ENCODE peak calls at places on chromosomes 16 and 17, in eight cellular contexts. One of them, this sample, is unnamed.

GRCh38 chr16:80852261-80852872 is 48.0 kb upstream of the CDYL2 start:
- DNase-seq in WERI-Rb-1: peak; percentile 6
- DNase-seq in GM23338: peak; percentile 78
- DNase-seq in GM23248: peak; percentile 43
- DNase-seq in A549: peak; percentile 28
- DNase-seq in adipocyte: peak; percentile 8
- DNase-seq in fibroblast of lung: peak; percentile 9
- DNase-seq in MM.1S: peak; percentile 33
- DNase-seq in this sample: peak; percentile 69

GRCh38 chr16:51755039-51755501 is 604.0 kb upstream of the SALL1 start:
- DNase-seq in WERI-Rb-1: no peak
- DNase-seq in GM23338: peak; percentile 47
- DNase-seq in GM23248: no peak
- DNase-seq in A549: no peak
- DNase-seq in adipocyte: no peak
- DNase-seq in fibroblast of lung: no peak
- DNase-seq in MM.1S: no peak
- DNase-seq in this sample: no peak

GRCh38 chr17:5272313-5272712 is 9.8 kb upstream of the RABEP1 start:
- DNase-seq in WERI-Rb-1: no peak
- DNase-seq in GM23338: no peak
- DNase-seq in GM23248: peak; percentile 24
- DNase-seq in A549: no peak
- DNase-seq in adipocyte: no peak
- DNase-seq in fibroblast of lung: no peak
- DNase-seq in MM.1S: no peak
- DNase-seq in this sample: peak; percentile 10

GRCh38 chr17:8924595-8924994 is 40.9 kb downstream of the PIK3R5 start:
- DNase-seq in WERI-Rb-1: no peak
- DNase-seq in GM23338: no peak
- DNase-seq in GM23248: no peak
- DNase-seq in A549: no peak
- DNase-seq in adipocyte: no peak
- DNase-seq in fibroblast of lung: no peak
- DNase-seq in MM.1S: peak; percentile 77
- DNase-seq in this sample: no peak

GRCh38 chr16:21197115-21197514 is 14.3 kb downstream of the ZP2 start:
- DNase-seq in WERI-Rb-1: no peak
- DNase-seq in GM23338: no peak
- DNase-seq in GM23248: no peak
- DNase-seq in A549: no peak
- DNase-seq in adipocyte: no peak
- DNase-seq in fibroblast of lung: no peak
- DNase-seq in MM.1S: no peak
- DNase-seq in this sample: no peak

GRCh38 chr17:80422981-80423380 is 8.0 kb downstream of the ENDOV start:
- DNase-seq in WERI-Rb-1: no peak
- DNase-seq in GM23338: no peak
- DNase-seq in GM23248: no peak
- DNase-seq in A549: no peak
- DNase-seq in adipocyte: no peak
- DNase-seq in fibroblast of lung: no peak
- DNase-seq in MM.1S: no peak
- DNase-seq in this sample: no peak

GRCh38 chr16:57479422-57480126 is 6.7 kb downstream of the DOK4 start:
- DNase-seq in WERI-Rb-1: peak; percentile 81
- DNase-seq in GM23338: peak; percentile 86
- DNase-seq in GM23248: peak; percentile 59
- DNase-seq in A549: no peak
- DNase-seq in adipocyte: peak; percentile 72
- DNase-seq in fibroblast of lung: peak; percentile 56
- DNase-seq in MM.1S: no peak
- DNase-seq in this sample: no peak

GRCh38 chr16:26983426-26983825 is 83.3 kb upstream of the C16orf82 start:
- DNase-seq in WERI-Rb-1: no peak
- DNase-seq in GM23338: no peak
- DNase-seq in GM23248: peak; percentile 84
- DNase-seq in A549: no peak
- DNase-seq in adipocyte: no peak
- DNase-seq in fibroblast of lung: peak; percentile 46
- DNase-seq in MM.1S: no peak
- DNase-seq in this sample: no peak

DNA sequence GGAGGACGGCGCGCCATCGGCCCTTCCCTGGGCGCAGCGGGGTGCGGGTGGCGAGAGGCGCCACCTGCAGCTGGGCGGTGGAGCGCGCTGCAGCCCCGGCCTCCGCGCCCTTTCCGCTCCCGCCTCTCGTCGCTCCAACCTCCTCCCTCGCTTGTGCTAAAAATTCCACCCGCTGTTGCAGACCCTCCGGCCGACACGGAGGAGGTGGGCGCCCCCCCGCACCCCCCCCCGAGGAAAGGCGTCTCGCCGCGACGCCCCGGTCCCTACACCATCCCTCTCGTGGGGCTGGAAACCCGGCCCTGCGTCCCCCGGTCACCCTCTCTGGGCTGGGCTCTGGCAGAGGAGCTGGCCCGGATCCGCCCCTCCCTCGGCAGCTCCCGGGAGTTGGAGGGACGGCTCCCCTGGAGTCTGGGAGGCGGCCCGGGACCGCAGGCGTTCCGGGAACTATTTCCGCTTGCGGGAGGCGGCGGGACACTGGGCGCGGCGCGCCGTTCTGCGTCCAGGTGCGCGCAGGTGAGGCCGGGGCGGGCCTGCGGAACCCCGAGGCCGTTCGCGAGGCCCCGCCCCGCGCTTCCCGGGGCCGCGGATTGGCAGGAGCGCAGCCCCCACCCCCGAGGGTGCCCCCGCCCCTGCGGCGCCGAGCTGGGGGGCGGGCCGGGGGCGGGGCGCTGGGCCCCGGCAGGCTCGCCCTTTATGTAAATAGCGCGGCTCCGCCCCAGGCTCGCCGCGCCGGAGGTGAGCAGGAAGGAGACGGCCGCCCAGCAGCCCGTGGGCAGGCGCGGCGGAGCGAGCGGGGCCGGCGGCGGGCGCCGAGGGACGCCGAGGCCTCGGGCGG is at the start of gene LLGL2:
- DNase-seq in WERI-Rb-1: peak; percentile 91
- DNase-seq in GM23338: peak; percentile 93
- DNase-seq in GM23248: peak; percentile 48
- DNase-seq in A549: peak; percentile 93
- DNase-seq in adipocyte: peak; percentile 66
- DNase-seq in fibroblast of lung: peak; percentile 15
- DNase-seq in MM.1S: peak; percentile 93
- DNase-seq in this sample: peak; percentile 98
- H3K4me3 ChIP-seq in WERI-Rb-1: peak within 1 kb of the TSS; percentile 85
- H3K4me3 ChIP-seq in GM23338: peak within 1 kb of the TSS; percentile 98
- H3K4me3 ChIP-seq in GM23248: peak within 1 kb of the TSS; percentile 60
- H3K4me3 ChIP-seq in A549: peak within 1 kb of the TSS; percentile 67
- H3K4me3 ChIP-seq in adipocyte: peak within 1 kb of the TSS; percentile 59
- H3K4me3 ChIP-seq in fibroblast of lung: peak within 1 kb of the TSS; percentile 32
- H3K4me3 ChIP-seq in MM.1S: peak within 1 kb of the TSS; percentile 96
- H3K4me3 ChIP-seq in this sample: peak within 1 kb of the TSS; percentile 84

GRCh38 chr17:40360091-40360490 is 4.4 kb downstream of the GJD3 start:
- DNase-seq in WERI-Rb-1: no peak
- DNase-seq in GM23338: no peak
- DNase-seq in GM23248: no peak
- DNase-seq in A549: no peak
- DNase-seq in adipocyte: no peak
- DNase-seq in fibroblast of lung: no peak
- DNase-seq in MM.1S: no peak
- DNase-seq in this sample: no peak

GRCh38 chr17:40361063-40361924 is 3.2 kb downstream of the GJD3 start:
- DNase-seq in WERI-Rb-1: no peak
- DNase-seq in GM23338: peak; percentile 58
- DNase-seq in GM23248: no peak
- DNase-seq in A549: no peak
- DNase-seq in adipocyte: no peak
- DNase-seq in fibroblast of lung: no peak
- DNase-seq in MM.1S: no peak
- DNase-seq in this sample: no peak

GRCh38 chr17:40356906-40357861 is 7.4 kb downstream of the GJD3 start:
- DNase-seq in WERI-Rb-1: no peak
- DNase-seq in GM23338: no peak
- DNase-seq in GM23248: no peak
- DNase-seq in A549: no peak
- DNase-seq in adipocyte: no peak
- DNase-seq in fibroblast of lung: no peak
- DNase-seq in MM.1S: no peak
- DNase-seq in this sample: no peak

GRCh38 chr17:40355804-40356758 is 8.5 kb downstream of the GJD3 start:
- DNase-seq in WERI-Rb-1: no peak
- DNase-seq in GM23338: no peak
- DNase-seq in GM23248: no peak
- DNase-seq in A549: no peak
- DNase-seq in adipocyte: no peak
- DNase-seq in fibroblast of lung: no peak
- DNase-seq in MM.1S: no peak
- DNase-seq in this sample: no peak

DNA sequence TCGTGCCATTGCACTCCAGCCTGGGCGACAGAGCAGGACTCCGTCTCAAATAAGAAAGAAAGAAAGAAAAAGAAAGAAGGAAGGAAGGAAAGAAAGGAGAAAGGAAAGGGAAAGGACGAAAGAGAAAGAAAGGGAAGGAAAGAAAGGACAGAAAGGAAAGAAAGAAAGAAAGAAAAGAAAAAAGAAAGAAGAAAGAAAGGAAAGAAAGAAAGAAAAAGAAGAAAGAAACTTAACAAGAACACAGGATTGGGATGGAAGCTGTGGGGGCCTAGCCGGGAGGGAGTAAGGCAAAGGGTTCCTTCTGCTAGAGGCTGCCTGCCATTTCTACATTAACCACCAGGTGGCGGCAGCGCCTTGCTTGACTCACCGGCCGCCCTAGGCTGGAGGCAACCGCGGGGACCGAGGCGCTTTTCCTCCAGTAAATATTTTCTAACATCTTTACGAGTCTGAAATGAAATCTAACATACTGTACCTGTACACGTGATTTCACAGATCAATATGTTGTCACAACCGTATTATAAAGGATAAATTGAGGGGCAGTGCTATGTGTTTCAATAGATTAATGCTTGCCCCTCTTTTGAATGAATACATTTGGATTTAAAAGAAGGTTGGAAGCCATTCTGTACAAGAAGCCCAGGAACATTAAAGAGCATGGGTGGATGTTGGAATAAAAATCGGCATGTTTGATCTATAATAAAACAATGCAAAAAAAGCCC is 6.1 kb downstream of the GJD3 start:
- DNase-seq in WERI-Rb-1: peak; percentile 94
- DNase-seq in GM23338: peak; percentile 94
- DNase-seq in GM23248: peak; percentile 90
- DNase-seq in A549: peak; percentile 96
- DNase-seq in adipocyte: peak; percentile 97
- DNase-seq in fibroblast of lung: peak; percentile 85
- DNase-seq in MM.1S: peak; percentile 80
- DNase-seq in this sample: peak; percentile 87
- H3K4me3 ChIP-seq in WERI-Rb-1: peak overlapping the region; percentile 29
- H3K4me3 ChIP-seq in GM23338: no peak overlapping the region
- H3K4me3 ChIP-seq in GM23248: peak overlapping the region; percentile 48
- H3K4me3 ChIP-seq in A549: peak overlapping the region; percentile 20
- H3K4me3 ChIP-seq in adipocyte: peak overlapping the region; percentile 65
- H3K4me3 ChIP-seq in fibroblast of lung: peak overlapping the region; percentile 21
- H3K4me3 ChIP-seq in MM.1S: no peak overlapping the region
- H3K4me3 ChIP-seq in this sample: peak overlapping the region; percentile 59

GRCh38 chr17:13337171-13337570 is 264.6 kb downstream of the HS3ST3A1 start:
- DNase-seq in WERI-Rb-1: no peak
- DNase-seq in GM23338: peak; percentile 11
- DNase-seq in GM23248: peak; percentile 16
- DNase-seq in A549: no peak
- DNase-seq in adipocyte: peak; percentile 10
- DNase-seq in fibroblast of lung: peak; percentile 22
- DNase-seq in MM.1S: no peak
- DNase-seq in this sample: no peak

GRCh38 chr17:13337864-13338371 is 263.8 kb downstream of the HS3ST3A1 start:
- DNase-seq in WERI-Rb-1: peak; percentile 41
- DNase-seq in GM23338: peak; percentile 57
- DNase-seq in GM23248: peak; percentile 84
- DNase-seq in A549: peak; percentile 36
- DNase-seq in adipocyte: peak; percentile 83
- DNase-seq in fibroblast of lung: peak; percentile 87
- DNase-seq in MM.1S: peak; percentile 49
- DNase-seq in this sample: peak; percentile 79

GRCh38 chr17:13333661-13334060 is 268.1 kb downstream of the HS3ST3A1 start:
- DNase-seq in WERI-Rb-1: no peak
- DNase-seq in GM23338: no peak
- DNase-seq in GM23248: no peak
- DNase-seq in A549: no peak
- DNase-seq in adipocyte: no peak
- DNase-seq in fibroblast of lung: no peak
- DNase-seq in MM.1S: no peak
- DNase-seq in this sample: no peak

GRCh38 chr17:13334374-13334773 is 267.4 kb downstream of the HS3ST3A1 start:
- DNase-seq in WERI-Rb-1: no peak
- DNase-seq in GM23338: no peak
- DNase-seq in GM23248: no peak
- DNase-seq in A549: no peak
- DNase-seq in adipocyte: no peak
- DNase-seq in fibroblast of lung: no peak
- DNase-seq in MM.1S: no peak
- DNase-seq in this sample: no peak

DNA sequence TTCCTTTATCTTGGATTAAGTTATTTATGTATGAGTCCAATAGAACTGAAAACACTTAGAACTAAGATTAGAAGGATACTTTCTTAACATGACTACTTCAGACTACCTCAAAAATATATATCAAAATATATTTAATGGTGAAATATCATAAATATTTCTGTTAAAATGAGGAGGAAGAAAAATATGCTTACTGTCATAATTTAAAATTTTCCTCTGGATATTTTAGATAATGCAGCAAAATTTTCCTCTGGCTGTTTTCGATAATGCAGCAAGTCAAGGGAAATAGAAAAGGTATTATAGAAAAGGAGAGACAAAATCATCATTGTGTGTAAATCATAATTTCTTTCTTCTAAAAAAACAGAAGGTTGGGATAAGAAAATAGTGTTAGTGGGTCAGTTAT is 263.3 kb downstream of the HS3ST3A1 start:
- DNase-seq in WERI-Rb-1: no peak
- DNase-seq in GM23338: no peak
- DNase-seq in GM23248: no peak
- DNase-seq in A549: no peak
- DNase-seq in adipocyte: no peak
- DNase-seq in fibroblast of lung: no peak
- DNase-seq in MM.1S: no peak
- DNase-seq in this sample: no peak
- H3K4me3 ChIP-seq in WERI-Rb-1: peak overlapping the region; percentile 55
- H3K4me3 ChIP-seq in GM23338: no peak overlapping the region
- H3K4me3 ChIP-seq in GM23248: peak overlapping the region; percentile 75
- H3K4me3 ChIP-seq in A549: no peak overlapping the region
- H3K4me3 ChIP-seq in adipocyte: peak overlapping the region; percentile 79
- H3K4me3 ChIP-seq in fibroblast of lung: peak overlapping the region; percentile 62
- H3K4me3 ChIP-seq in MM.1S: no peak overlapping the region
- H3K4me3 ChIP-seq in this sample: peak overlapping the region; percentile 64

DNA sequence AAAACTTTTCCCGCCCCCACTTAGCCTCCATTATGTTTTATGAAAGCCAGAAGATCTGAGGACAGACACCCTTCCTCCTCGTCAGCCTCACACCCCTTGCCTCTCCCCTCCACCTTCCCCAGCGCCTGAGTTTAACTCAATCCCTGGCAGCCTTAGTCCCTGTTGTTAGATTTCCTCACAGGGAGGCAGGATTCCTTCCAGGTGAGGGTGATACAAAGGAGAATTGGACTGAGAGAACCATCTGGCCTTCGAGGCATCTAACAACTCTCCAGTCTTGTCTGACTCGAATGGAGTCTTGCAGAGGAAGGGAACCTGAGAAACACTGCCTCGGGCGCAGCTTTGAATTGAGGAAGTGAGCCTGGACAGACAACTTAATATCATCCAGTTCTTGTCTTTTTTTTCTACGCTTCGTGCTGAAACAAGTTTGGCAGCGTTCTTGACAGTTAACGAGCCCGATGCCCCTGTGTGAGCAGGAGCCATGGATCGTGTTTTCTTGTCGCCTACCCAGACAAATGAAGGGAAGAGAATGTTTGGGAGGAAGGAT is 1.3 kb upstream of the ZNF768 start:
- DNase-seq in WERI-Rb-1: no peak
- DNase-seq in GM23338: peak; percentile 65
- DNase-seq in GM23248: peak; percentile 50
- DNase-seq in A549: no peak
- DNase-seq in adipocyte: no peak
- DNase-seq in fibroblast of lung: no peak
- DNase-seq in MM.1S: peak; percentile 51
- DNase-seq in this sample: peak; percentile 28
- H3K4me3 ChIP-seq in WERI-Rb-1: peak overlapping the region; percentile 21
- H3K4me3 ChIP-seq in GM23338: peak overlapping the region; percentile 89
- H3K4me3 ChIP-seq in GM23248: peak overlapping the region; percentile 78
- H3K4me3 ChIP-seq in A549: peak overlapping the region; percentile 22
- H3K4me3 ChIP-seq in adipocyte: peak overlapping the region; percentile 87
- H3K4me3 ChIP-seq in fibroblast of lung: peak overlapping the region; percentile 32
- H3K4me3 ChIP-seq in MM.1S: peak overlapping the region; percentile 51
- H3K4me3 ChIP-seq in this sample: peak overlapping the region; percentile 89

This sample was measured in PC-3.